ENCODE peak calls at places on chromosomes 13 and 19, in eight cellular contexts. One of them, this sample, is unnamed.

GRCh38 chr13:99892189-99892588 is 79.4 kb downstream of the ZIC5 start:
- DNase-seq in HCT116: no peak
- DNase-seq in K562: no peak
- DNase-seq in GM12878: no peak
- DNase-seq in A549: no peak
- DNase-seq in H1: peak; percentile 66
- DNase-seq in endothelial cell of umbilical vein: no peak
- DNase-seq in HepG2: no peak
- DNase-seq in this sample: no peak

GRCh38 chr19:3656747-3657394 is 30.3 kb upstream of the CACTIN start:
- DNase-seq in HCT116: no peak
- DNase-seq in K562: no peak
- DNase-seq in GM12878: no peak
- DNase-seq in A549: no peak
- DNase-seq in H1: no peak
- DNase-seq in endothelial cell of umbilical vein: no peak
- DNase-seq in HepG2: no peak
- DNase-seq in this sample: no peak

GRCh38 chr19:3945838-3946237 is 13.0 kb downstream of the NMRK2 start:
- DNase-seq in HCT116: no peak
- DNase-seq in K562: no peak
- DNase-seq in GM12878: no peak
- DNase-seq in A549: no peak
- DNase-seq in H1: no peak
- DNase-seq in endothelial cell of umbilical vein: no peak
- DNase-seq in HepG2: no peak
- DNase-seq in this sample: no peak

GRCh38 chr19:14114854-14115253 is 2.7 kb downstream of the PRKACA start:
- DNase-seq in HCT116: no peak
- DNase-seq in K562: no peak
- DNase-seq in GM12878: no peak
- DNase-seq in A549: peak; percentile 60
- DNase-seq in H1: no peak
- DNase-seq in endothelial cell of umbilical vein: no peak
- DNase-seq in HepG2: no peak
- DNase-seq in this sample: peak; percentile 59

GRCh38 chr19:15332311-15332996 is at the start of gene BRD4:
- DNase-seq in HCT116: no peak
- DNase-seq in K562: peak; percentile 88
- DNase-seq in GM12878: no peak
- DNase-seq in A549: peak; percentile 48
- DNase-seq in H1: no peak
- DNase-seq in endothelial cell of umbilical vein: peak; percentile 44
- DNase-seq in HepG2: no peak
- DNase-seq in this sample: peak; percentile 68

GRCh38 chr19:17943284-17944221 is 10.7 kb downstream of the CCDC124 start:
- DNase-seq in HCT116: no peak
- DNase-seq in K562: peak; percentile 89
- DNase-seq in GM12878: no peak
- DNase-seq in A549: no peak
- DNase-seq in H1: no peak
- DNase-seq in endothelial cell of umbilical vein: no peak
- DNase-seq in HepG2: no peak
- DNase-seq in this sample: no peak

GRCh38 chr13:48235100-48235813 is 2.3 kb downstream of the ITM2B start:
- DNase-seq in HCT116: no peak
- DNase-seq in K562: no peak
- DNase-seq in GM12878: peak; percentile 45
- DNase-seq in A549: no peak
- DNase-seq in H1: no peak
- DNase-seq in endothelial cell of umbilical vein: peak; percentile 61
- DNase-seq in HepG2: no peak
- DNase-seq in this sample: peak; percentile 50

GRCh38 chr13:87777395-87777794 is 106.2 kb downstream of the SLITRK5 start:
- DNase-seq in HCT116: no peak
- DNase-seq in K562: no peak
- DNase-seq in GM12878: no peak
- DNase-seq in A549: peak; percentile 26
- DNase-seq in H1: no peak
- DNase-seq in endothelial cell of umbilical vein: no peak
- DNase-seq in HepG2: peak; percentile 63
- DNase-seq in this sample: no peak

GRCh38 chr13:50277127-50277526 is 261.9 kb downstream of the KCNRG start:
- DNase-seq in HCT116: no peak
- DNase-seq in K562: no peak
- DNase-seq in GM12878: no peak
- DNase-seq in A549: no peak
- DNase-seq in H1: no peak
- DNase-seq in endothelial cell of umbilical vein: no peak
- DNase-seq in HepG2: no peak
- DNase-seq in this sample: peak; percentile 41

GRCh38 chr19:41298327-41298964 is 11.5 kb upstream of the CCDC97 start:
- DNase-seq in HCT116: no peak
- DNase-seq in K562: no peak
- DNase-seq in GM12878: no peak
- DNase-seq in A549: no peak
- DNase-seq in H1: no peak
- DNase-seq in endothelial cell of umbilical vein: peak; percentile 59
- DNase-seq in HepG2: no peak
- DNase-seq in this sample: no peak

GRCh38 chr19:4061683-4062575 is 4.8 kb downstream of the ZBTB7A start:
- DNase-seq in HCT116: no peak
- DNase-seq in K562: no peak
- DNase-seq in GM12878: no peak
- DNase-seq in A549: no peak
- DNase-seq in H1: no peak
- DNase-seq in endothelial cell of umbilical vein: no peak
- DNase-seq in HepG2: no peak
- DNase-seq in this sample: no peak

GRCh38 chr13:99995503-99996176 is 14.1 kb downstream of the ZIC2 start:
- DNase-seq in HCT116: no peak
- DNase-seq in K562: no peak
- DNase-seq in GM12878: no peak
- DNase-seq in A549: no peak
- DNase-seq in H1: no peak
- DNase-seq in endothelial cell of umbilical vein: peak; percentile 55
- DNase-seq in HepG2: no peak
- DNase-seq in this sample: no peak

GRCh38 chr13:110206170-110206569 is 100.8 kb downstream of the COL4A1 start:
- DNase-seq in HCT116: no peak
- DNase-seq in K562: no peak
- DNase-seq in GM12878: no peak
- DNase-seq in A549: no peak
- DNase-seq in H1: no peak
- DNase-seq in endothelial cell of umbilical vein: no peak
- DNase-seq in HepG2: peak; percentile 45
- DNase-seq in this sample: no peak

GRCh38 chr19:16628984-16629691 is 1.1 kb upstream of the MED26 start:
- DNase-seq in HCT116: no peak
- DNase-seq in K562: no peak
- DNase-seq in GM12878: peak; percentile 33
- DNase-seq in A549: no peak
- DNase-seq in H1: no peak
- DNase-seq in endothelial cell of umbilical vein: peak; percentile 61
- DNase-seq in HepG2: no peak
- DNase-seq in this sample: no peak

GRCh38 chr13:103878891-103879605 is 812.8 kb upstream of the SLC10A2 start:
- DNase-seq in HCT116: no peak
- DNase-seq in K562: no peak
- DNase-seq in GM12878: no peak
- DNase-seq in A549: no peak
- DNase-seq in H1: no peak
- DNase-seq in endothelial cell of umbilical vein: no peak
- DNase-seq in HepG2: no peak
- DNase-seq in this sample: no peak

GRCh38 chr19:57903298-57904174 is 12.9 kb downstream of the ZNF417 start:
- DNase-seq in HCT116: peak; percentile 4
- DNase-seq in K562: no peak
- DNase-seq in GM12878: no peak
- DNase-seq in A549: peak; percentile 43
- DNase-seq in H1: no peak
- DNase-seq in endothelial cell of umbilical vein: peak; percentile 19
- DNase-seq in HepG2: peak; percentile 40
- DNase-seq in this sample: peak; percentile 28

GRCh38 chr19:1862424-1863307 is 713 bp downstream of the KLF16 start:
- DNase-seq in HCT116: no peak
- DNase-seq in K562: peak; percentile 54
- DNase-seq in GM12878: no peak
- DNase-seq in A549: peak; percentile 56
- DNase-seq in H1: no peak
- DNase-seq in endothelial cell of umbilical vein: no peak
- DNase-seq in HepG2: no peak
- DNase-seq in this sample: peak; percentile 52

GRCh38 chr13:100300213-100300612 is 211.3 kb downstream of the PCCA start:
- DNase-seq in HCT116: no peak
- DNase-seq in K562: no peak
- DNase-seq in GM12878: no peak
- DNase-seq in A549: no peak
- DNase-seq in H1: no peak
- DNase-seq in endothelial cell of umbilical vein: no peak
- DNase-seq in HepG2: no peak
- DNase-seq in this sample: no peak

GRCh38 chr19:43651758-43652545 is 12.3 kb upstream of the CADM4 start:
- DNase-seq in HCT116: no peak
- DNase-seq in K562: peak; percentile 70
- DNase-seq in GM12878: no peak
- DNase-seq in A549: peak; percentile 84
- DNase-seq in H1: no peak
- DNase-seq in endothelial cell of umbilical vein: peak; percentile 77
- DNase-seq in HepG2: peak; percentile 75
- DNase-seq in this sample: peak; percentile 69

GRCh38 chr19:51366999-51367564 is 894 bp upstream of the ETFB start:
- DNase-seq in HCT116: no peak
- DNase-seq in K562: no peak
- DNase-seq in GM12878: no peak
- DNase-seq in A549: no peak
- DNase-seq in H1: no peak
- DNase-seq in endothelial cell of umbilical vein: peak; percentile 50
- DNase-seq in HepG2: no peak
- DNase-seq in this sample: peak; percentile 58

GRCh38 chr19:51367565-51368365 is 1.0 kb downstream of the CLDND2 start:
- DNase-seq in HCT116: peak; percentile 97
- DNase-seq in K562: peak; percentile 97
- DNase-seq in GM12878: peak; percentile 96
- DNase-seq in A549: peak; percentile 99
- DNase-seq in H1: peak; percentile 98
- DNase-seq in endothelial cell of umbilical vein: peak; percentile 99
- DNase-seq in HepG2: peak; percentile 96
- DNase-seq in this sample: peak; percentile 99

GRCh38 chr19:51364200-51365106 is 1.7 kb downstream of the ETFB start:
- DNase-seq in HCT116: no peak
- DNase-seq in K562: no peak
- DNase-seq in GM12878: no peak
- DNase-seq in A549: peak; percentile 70
- DNase-seq in H1: no peak
- DNase-seq in endothelial cell of umbilical vein: no peak
- DNase-seq in HepG2: peak; percentile 76
- DNase-seq in this sample: no peak

GRCh38 chr19:51366050-51366998 is at the start of gene ETFB:
- DNase-seq in HCT116: peak; percentile 95
- DNase-seq in K562: peak; percentile 96
- DNase-seq in GM12878: peak; percentile 91
- DNase-seq in A549: peak; percentile 99
- DNase-seq in H1: peak; percentile 95
- DNase-seq in endothelial cell of umbilical vein: peak; percentile 97
- DNase-seq in HepG2: peak; percentile 98
- DNase-seq in this sample: peak; percentile 98

GRCh38 chr19:51365211-51366049 is 758 bp downstream of the ETFB start:
- DNase-seq in HCT116: no peak
- DNase-seq in K562: peak; percentile 47
- DNase-seq in GM12878: no peak
- DNase-seq in A549: peak; percentile 63
- DNase-seq in H1: no peak
- DNase-seq in endothelial cell of umbilical vein: peak; percentile 42
- DNase-seq in HepG2: peak; percentile 95
- DNase-seq in this sample: peak; percentile 64
- TF ChIP-seq MAX in HCT116: no peak
- TF ChIP-seq MAX in K562: no peak
- TF ChIP-seq MAX in GM12878: no peak
- TF ChIP-seq MAX in A549: no peak
- TF ChIP-seq MAX in H1: no peak
- TF ChIP-seq MAX in endothelial cell of umbilical vein: no peak
- TF ChIP-seq MAX in HepG2: peak; percentile 61
- TF ChIP-seq MAX in this sample: no peak

DNA sequence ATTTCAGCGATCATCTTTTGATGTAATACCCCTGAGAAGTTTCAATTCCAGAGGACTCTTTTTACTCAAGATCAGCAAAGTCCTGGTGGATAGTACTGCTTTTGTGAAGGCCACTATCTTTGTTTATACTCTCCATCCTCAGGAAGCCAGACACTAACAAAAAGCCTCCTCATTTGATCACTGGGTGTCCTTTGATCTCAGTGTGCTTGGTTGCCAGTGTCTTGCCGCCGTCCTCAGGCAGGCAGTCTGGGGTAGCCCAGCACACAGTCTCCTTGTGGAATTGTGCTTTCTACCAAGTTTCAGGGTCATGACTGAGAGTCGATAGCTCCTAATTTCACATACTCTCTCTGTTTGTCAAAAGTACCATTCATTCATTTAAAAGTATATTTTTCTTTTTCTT is 762.2 kb downstream of the EFNB2 start:
- DNase-seq in HCT116: no peak
- DNase-seq in K562: no peak
- DNase-seq in GM12878: no peak
- DNase-seq in A549: no peak
- DNase-seq in H1: no peak
- DNase-seq in endothelial cell of umbilical vein: no peak
- DNase-seq in HepG2: no peak
- DNase-seq in this sample: no peak
- TF ChIP-seq CTCF in HCT116: no peak
- TF ChIP-seq CTCF in K562: no peak
- TF ChIP-seq CTCF in GM12878: no peak
- TF ChIP-seq CTCF in A549: no peak
- TF ChIP-seq CTCF in H1: no peak
- TF ChIP-seq CTCF in endothelial cell of umbilical vein: no peak
- TF ChIP-seq CTCF in HepG2: no peak
- TF ChIP-seq CTCF in this sample: no peak

DNA sequence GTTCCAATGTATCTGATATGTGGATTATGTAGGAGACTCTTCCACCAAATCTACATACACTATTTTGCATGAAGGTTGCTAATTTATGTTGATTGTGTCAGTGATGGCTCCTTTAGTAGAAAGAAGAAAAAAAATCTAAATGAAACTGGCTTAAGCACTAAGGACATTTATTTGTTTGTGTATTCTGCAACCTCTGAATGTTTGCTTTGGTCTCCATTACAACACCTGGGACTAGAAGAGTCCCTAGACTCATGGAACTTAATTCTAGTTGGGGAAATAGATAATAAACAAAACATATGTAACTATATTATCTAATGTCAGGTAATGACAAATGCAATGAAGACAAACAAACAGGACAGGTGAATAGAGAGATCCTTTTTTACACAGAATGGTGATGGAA is 691.8 kb downstream of the UQCRFS1 start:
- DNase-seq in HCT116: no peak
- DNase-seq in K562: no peak
- DNase-seq in GM12878: no peak
- DNase-seq in A549: no peak
- DNase-seq in H1: no peak
- DNase-seq in endothelial cell of umbilical vein: no peak
- DNase-seq in HepG2: no peak
- DNase-seq in this sample: no peak
- TF ChIP-seq POLR2A in HCT116: no peak
- TF ChIP-seq POLR2A in K562: no peak
- TF ChIP-seq POLR2A in GM12878: no peak
- TF ChIP-seq POLR2A in A549: no peak
- TF ChIP-seq POLR2A in H1: no peak
- TF ChIP-seq POLR2A in endothelial cell of umbilical vein: no peak
- TF ChIP-seq POLR2A in HepG2: no peak
- TF ChIP-seq POLR2A in this sample: no peak

GRCh38 chr13:59774511-59774911 is 389.2 kb downstream of the DIAPH3 start:
- DNase-seq in HCT116: no peak
- DNase-seq in K562: no peak
- DNase-seq in GM12878: no peak
- DNase-seq in A549: peak; percentile 1
- DNase-seq in H1: no peak
- DNase-seq in endothelial cell of umbilical vein: no peak
- DNase-seq in HepG2: peak; percentile 49
- DNase-seq in this sample: no peak
- TF ChIP-seq MAX in HCT116: no peak
- TF ChIP-seq MAX in K562: no peak
- TF ChIP-seq MAX in GM12878: no peak
- TF ChIP-seq MAX in A549: no peak
- TF ChIP-seq MAX in H1: no peak
- TF ChIP-seq MAX in endothelial cell of umbilical vein: no peak
- TF ChIP-seq MAX in HepG2: no peak
- TF ChIP-seq MAX in this sample: no peak